ENCODE peak calls at places on chromosomes 2 and 18, in seven cellular contexts. O, K, N, F, B, P and Z are unnamed samples.

GRCh38 chr18:23890589-23890988 is 124.0 kb upstream of the TTC39C start:
- DNase-seq in O (no peak), K (no peak), N (peak), F (no peak), B (no peak), P (no peak), Z (no peak)

GRCh38 chr18:76530846-76531245 is 35.8 kb upstream of the ZNF516 start:
- DNase-seq in O (no peak), K (no peak), N (no peak), F (no peak), B (peak), P (no peak), Z (no peak)

GRCh38 chr18:12408247-12408869 is 629 bp downstream of the PRELID3A start:
- DNase-seq in O (no peak), K (no peak), N (peak), F (no peak), B (peak), P (no peak), Z (no peak)

GRCh38 chr2:3575534-3576324 is 669 bp downstream of the RPS7 start:
- DNase-seq in O (no peak), K (no peak), N (no peak), F (no peak), B (peak), P (peak), Z (no peak)

GRCh38 chr2:111671426-111672150 is 212.4 kb downstream of the ANAPC1 start:
- DNase-seq in O (no peak), K (no peak), N (no peak), F (no peak), B (no peak), P (no peak), Z (peak)

GRCh38 chr2:233413529-233414272 is 59.4 kb downstream of the DGKD start:
- DNase-seq in O (no peak), K (peak), N (peak), F (no peak), B (peak), P (peak), Z (no peak)

GRCh38 chr2:219459460-219460311 is 25.0 kb downstream of the SPEG start:
- DNase-seq in O (no peak), K (peak), N (peak), F (no peak), B (peak), P (peak), Z (peak)

GRCh38 chr2:86746903-86747302 is 26.8 kb downstream of the RMND5A start:
- DNase-seq in O (no peak), K (no peak), N (no peak), F (no peak), B (no peak), P (no peak), Z (no peak)

GRCh38 chr2:197904446-197904845 is 100.1 kb downstream of the PLCL1 start:
- DNase-seq in O (no peak), K (no peak), N (no peak), F (no peak), B (peak), P (peak), Z (no peak)

GRCh38 chr18:59566507-59566906 is 130.7 kb downstream of the CCBE1 start:
- DNase-seq in O (peak), K (no peak), N (peak), F (no peak), B (no peak), P (no peak), Z (no peak)

GRCh38 chr2:200479617-200480292 is 30.1 kb downstream of the KCTD18 start:
- DNase-seq in O (peak), K (no peak), N (peak), F (no peak), B (no peak), P (no peak), Z (no peak)

GRCh38 chr2:239274391-239275001 is 126.3 kb downstream of the HDAC4 start:
- DNase-seq in O (no peak), K (peak), N (peak), F (no peak), B (peak), P (no peak), Z (peak)

GRCh38 chr2:74893332-74893731 is 59.4 kb downstream of the HK2 start:
- DNase-seq in O (no peak), K (peak), N (peak), F (no peak), B (no peak), P (no peak), Z (no peak)

GRCh38 chr18:9095297-9096012 is 7.0 kb upstream of the NDUFV2 start:
- DNase-seq in O (peak), K (no peak), N (peak), F (no peak), B (peak), P (peak), Z (no peak)

GRCh38 chr2:180208841-180209240 is 201.7 kb upstream of the CWC22 start:
- DNase-seq in O (no peak), K (no peak), N (peak), F (no peak), B (no peak), P (no peak), Z (no peak)

GRCh38 chr18:48794251-48794970 is 156.4 kb downstream of the SMAD7 start:
- DNase-seq in O (no peak), K (no peak), N (no peak), F (no peak), B (no peak), P (peak), Z (no peak)

GRCh38 chr2:15041429-15041837 is 408.9 kb downstream of the LRATD1 start:
- DNase-seq in O (no peak), K (no peak), N (peak), F (no peak), B (no peak), P (no peak), Z (no peak)

GRCh38 chr2:96340493-96341414 is 5.2 kb downstream of the NCAPH start:
- DNase-seq in O (no peak), K (no peak), N (no peak), F (no peak), B (no peak), P (no peak), Z (no peak)

GRCh38 chr18:60383865-60384264 is 11.3 kb upstream of the MC4R start:
- DNase-seq in O (no peak), K (no peak), N (no peak), F (no peak), B (no peak), P (no peak), Z (no peak)

GRCh38 chr2:237675326-237675725 is 47.9 kb downstream of the LRRFIP1 start:
- DNase-seq in O (no peak), K (no peak), N (no peak), F (no peak), B (no peak), P (no peak), Z (no peak)

GRCh38 chr2:14316594-14316993 is 315.9 kb upstream of the LRATD1 start:
- DNase-seq in O (no peak), K (no peak), N (no peak), F (no peak), B (no peak), P (no peak), Z (no peak)

GRCh38 chr2:38578832-38579231 is 23.9 kb downstream of the HNRNPLL start:
- DNase-seq in O (no peak), K (no peak), N (peak), F (no peak), B (peak), P (no peak), Z (no peak)

GRCh38 chr2:26364669-26365068 is 18.1 kb upstream of the ADGRF3 start:
- DNase-seq in O (no peak), K (no peak), N (no peak), F (no peak), B (no peak), P (no peak), Z (no peak)

GRCh38 chr18:13582283-13582682 is 144.1 kb downstream of the FAM210A start:
- DNase-seq in O (no peak), K (no peak), N (no peak), F (no peak), B (no peak), P (no peak), Z (no peak)

GRCh38 chr2:38158361-38159128 is 82.6 kb upstream of the CYP1B1 start:
- DNase-seq in O (no peak), K (no peak), N (no peak), F (no peak), B (no peak), P (no peak), Z (no peak)

GRCh38 chr2:65660340-65660739 is 227.9 kb upstream of the SPRED2 start:
- DNase-seq in O (no peak), K (no peak), N (peak), F (no peak), B (no peak), P (no peak), Z (no peak)

GRCh38 chr2:45681675-45682074 is 30.2 kb downstream of the PRKCE start:
- DNase-seq in O (peak), K (peak), N (peak), F (no peak), B (peak), P (no peak), Z (peak)

GRCh38 chr18:21914739-21915319 is 174.2 kb downstream of the MIB1 start:
- DNase-seq in O (peak), K (peak), N (peak), F (no peak), B (peak), P (no peak), Z (peak)

GRCh38 chr2:15936277-15937104 is 3.9 kb upstream of the MYCN start:
- DNase-seq in O (no peak), K (no peak), N (no peak), F (no peak), B (no peak), P (no peak), Z (no peak)

GRCh38 chr2:1621041-1621440 is 123.3 kb downstream of the PXDN start:
- DNase-seq in O (no peak), K (no peak), N (no peak), F (no peak), B (no peak), P (no peak), Z (no peak)

GRCh38 chr2:64807417-64807816 is 153.7 kb upstream of the SERTAD2 start:
- DNase-seq in O (peak), K (peak), N (peak), F (no peak), B (peak), P (peak), Z (no peak)

GRCh38 chr18:50656841-50657470 is 97.1 kb downstream of the MAPK4 start:
- DNase-seq in O (no peak), K (no peak), N (no peak), F (no peak), B (peak), P (no peak), Z (no peak)

GRCh38 chr18:80147418-80148315 is 38.6 kb downstream of the ADNP2 start:
- DNase-seq in O (peak), K (peak), N (peak), F (no peak), B (peak), P (peak), Z (peak)

GRCh38 chr2:61340242-61340641 is 130.6 kb downstream of the USP34 start:
- DNase-seq in O (peak), K (no peak), N (peak), F (no peak), B (no peak), P (no peak), Z (no peak)

GRCh38 chr2:16283071-16283850 is 342.9 kb downstream of the MYCN start:
- DNase-seq in O (no peak), K (no peak), N (no peak), F (no peak), B (no peak), P (no peak), Z (no peak)

GRCh38 chr2:17482651-17483050 is 35.6 kb downstream of the RAD51AP2 start:
- DNase-seq in O (no peak), K (no peak), N (peak), F (no peak), B (no peak), P (no peak), Z (no peak)

GRCh38 chr2:239800785-239801184 is 224.4 kb downstream of the NDUFA10 start:
- DNase-seq in O (no peak), K (no peak), N (no peak), F (no peak), B (no peak), P (no peak), Z (no peak)